ENCODE peak calls at places on chromosomes 16 and 17, in seven cellular contexts. One of them, this sample, is unnamed.

GRCh38 chr16:25692307-25692706 is 548 bp downstream of the HS3ST4 start:
- DNase-seq in tibial nerve: no peak
- DNase-seq in thoracic aorta: no peak
- DNase-seq in Peyer's patch: no peak
- DNase-seq in heart right ventricle: no peak
- DNase-seq in A549: no peak
- DNase-seq in RWPE2: no peak
- DNase-seq in this sample: no peak

GRCh38 chr16:79601978-79602609 is 1.6 kb upstream of the MAF start:
- DNase-seq in thoracic aorta: peak; percentile 29
- DNase-seq in tibial nerve: peak; percentile 91
- DNase-seq in Peyer's patch: peak; percentile 83
- DNase-seq in heart right ventricle: peak; percentile 88
- DNase-seq in A549: peak; percentile 45
- DNase-seq in RWPE2: no peak
- DNase-seq in this sample: peak; percentile 69

GRCh38 chr17:69608808-69609494 is 194.5 kb downstream of the MAP2K6 start:
- DNase-seq in Peyer's patch: no peak
- DNase-seq in tibial nerve: no peak
- DNase-seq in heart right ventricle: peak; percentile 36
- DNase-seq in RWPE2: no peak
- DNase-seq in A549: no peak
- DNase-seq in thoracic aorta: no peak
- DNase-seq in this sample: no peak

GRCh38 chr17:64508683-64509082 is 1.9 kb downstream of the CEP95 start:
- DNase-seq in thoracic aorta: no peak
- DNase-seq in RWPE2: no peak
- DNase-seq in heart right ventricle: no peak
- DNase-seq in Peyer's patch: no peak
- DNase-seq in tibial nerve: no peak
- DNase-seq in A549: no peak
- DNase-seq in this sample: no peak

GRCh38 chr17:11331790-11332526 is 90.9 kb downstream of the SHISA6 start:
- DNase-seq in A549: no peak
- DNase-seq in heart right ventricle: no peak
- DNase-seq in tibial nerve: no peak
- DNase-seq in Peyer's patch: no peak
- DNase-seq in thoracic aorta: no peak
- DNase-seq in RWPE2: no peak
- DNase-seq in this sample: no peak

GRCh38 chr16:58465817-58466216 is 34.1 kb upstream of the NDRG4 start:
- DNase-seq in tibial nerve: no peak
- DNase-seq in thoracic aorta: no peak
- DNase-seq in RWPE2: no peak
- DNase-seq in heart right ventricle: no peak
- DNase-seq in A549: no peak
- DNase-seq in Peyer's patch: no peak
- DNase-seq in this sample: no peak

GRCh38 chr16:70255584-70255983 is 3.8 kb upstream of the EXOSC6 start:
- DNase-seq in thoracic aorta: no peak
- DNase-seq in heart right ventricle: no peak
- DNase-seq in Peyer's patch: no peak
- DNase-seq in A549: no peak
- DNase-seq in RWPE2: no peak
- DNase-seq in tibial nerve: no peak
- DNase-seq in this sample: no peak

GRCh38 chr16:48632137-48632774 is 22.3 kb upstream of the N4BP1 start:
- DNase-seq in A549: no peak
- DNase-seq in RWPE2: peak; percentile 6
- DNase-seq in thoracic aorta: no peak
- DNase-seq in heart right ventricle: no peak
- DNase-seq in tibial nerve: no peak
- DNase-seq in Peyer's patch: no peak
- DNase-seq in this sample: no peak

DNA sequence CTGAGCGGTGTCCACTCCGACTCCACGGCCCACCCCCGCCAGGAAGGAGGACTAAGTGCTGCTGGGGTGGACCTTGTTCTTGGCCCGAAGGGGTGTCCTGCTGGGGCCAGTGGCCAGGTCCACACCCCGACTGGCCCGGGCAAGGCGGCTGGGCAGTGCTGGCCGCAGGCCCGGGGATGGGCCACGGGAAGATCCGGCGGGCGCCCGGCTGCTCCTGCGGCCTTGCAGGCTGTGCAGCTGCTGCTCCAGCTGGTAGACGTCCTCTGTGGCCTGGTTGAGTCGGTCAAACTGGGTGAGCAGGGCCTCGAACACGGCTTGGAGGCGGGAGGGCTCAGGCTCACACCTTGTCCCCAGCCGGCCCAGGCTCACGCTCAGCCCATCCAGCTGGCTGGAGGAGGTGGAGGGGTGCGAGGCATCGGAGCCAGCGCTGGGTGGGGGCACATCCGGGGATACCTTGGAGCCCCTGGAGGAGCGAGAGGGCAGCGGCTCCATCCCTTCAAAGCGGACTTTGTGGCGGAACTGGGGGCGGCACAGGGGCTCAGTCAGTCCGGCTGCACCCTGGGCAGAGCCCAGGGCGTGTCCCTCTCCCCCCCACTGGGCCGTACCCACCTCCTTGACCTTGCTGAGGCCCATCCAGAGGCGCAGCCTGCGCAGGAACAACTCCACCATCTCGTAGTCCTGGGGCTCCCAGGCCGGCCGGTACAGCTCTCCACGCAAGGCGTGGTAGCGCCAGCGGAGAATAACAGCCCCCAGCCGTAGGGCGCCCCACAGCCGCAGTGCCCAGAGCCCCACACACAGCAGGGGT is 42.1 kb downstream of the TSC2 start:
- DNase-seq in RWPE2: no peak
- DNase-seq in heart right ventricle: no peak
- DNase-seq in A549: no peak
- DNase-seq in Peyer's patch: no peak
- DNase-seq in thoracic aorta: no peak
- DNase-seq in tibial nerve: no peak
- DNase-seq in this sample: no peak
- H3K4me1 ChIP-seq in RWPE2: no peaks in the 10 kb centered on the region
- H3K4me1 ChIP-seq in heart right ventricle: no peaks in the 10 kb centered on the region
- H3K4me1 ChIP-seq in A549: no peaks in the 10 kb centered on the region
- H3K4me1 ChIP-seq in Peyer's patch: no peaks in the 10 kb centered on the region
- H3K4me1 ChIP-seq in thoracic aorta: no peaks in the 10 kb centered on the region
- H3K4me1 ChIP-seq in tibial nerve: peaks cover 27% of the 10 kb centered on the region
- H3K4me1 ChIP-seq in this sample: no peaks in the 10 kb centered on the region

GRCh38 chr17:17830740-17831207 is 6.0 kb downstream of the SREBF1 start:
- DNase-seq in tibial nerve: no peak
- DNase-seq in A549: no peak
- DNase-seq in Peyer's patch: peak; percentile 82
- DNase-seq in thoracic aorta: no peak
- DNase-seq in heart right ventricle: no peak
- DNase-seq in RWPE2: no peak
- DNase-seq in this sample: no peak
- H3K4me1 ChIP-seq in tibial nerve: peaks cover 92% of the 10 kb centered on the region
- H3K4me1 ChIP-seq in A549: peaks cover 96% of the 10 kb centered on the region
- H3K4me1 ChIP-seq in Peyer's patch: peaks cover 13% of the 10 kb centered on the region
- H3K4me1 ChIP-seq in thoracic aorta: peaks cover 12% of the 10 kb centered on the region
- H3K4me1 ChIP-seq in heart right ventricle: peaks cover 18% of the 10 kb centered on the region
- H3K4me1 ChIP-seq in RWPE2: peaks cover 28% of the 10 kb centered on the region
- H3K4me1 ChIP-seq in this sample: peaks cover 43% of the 10 kb centered on the region

DNA sequence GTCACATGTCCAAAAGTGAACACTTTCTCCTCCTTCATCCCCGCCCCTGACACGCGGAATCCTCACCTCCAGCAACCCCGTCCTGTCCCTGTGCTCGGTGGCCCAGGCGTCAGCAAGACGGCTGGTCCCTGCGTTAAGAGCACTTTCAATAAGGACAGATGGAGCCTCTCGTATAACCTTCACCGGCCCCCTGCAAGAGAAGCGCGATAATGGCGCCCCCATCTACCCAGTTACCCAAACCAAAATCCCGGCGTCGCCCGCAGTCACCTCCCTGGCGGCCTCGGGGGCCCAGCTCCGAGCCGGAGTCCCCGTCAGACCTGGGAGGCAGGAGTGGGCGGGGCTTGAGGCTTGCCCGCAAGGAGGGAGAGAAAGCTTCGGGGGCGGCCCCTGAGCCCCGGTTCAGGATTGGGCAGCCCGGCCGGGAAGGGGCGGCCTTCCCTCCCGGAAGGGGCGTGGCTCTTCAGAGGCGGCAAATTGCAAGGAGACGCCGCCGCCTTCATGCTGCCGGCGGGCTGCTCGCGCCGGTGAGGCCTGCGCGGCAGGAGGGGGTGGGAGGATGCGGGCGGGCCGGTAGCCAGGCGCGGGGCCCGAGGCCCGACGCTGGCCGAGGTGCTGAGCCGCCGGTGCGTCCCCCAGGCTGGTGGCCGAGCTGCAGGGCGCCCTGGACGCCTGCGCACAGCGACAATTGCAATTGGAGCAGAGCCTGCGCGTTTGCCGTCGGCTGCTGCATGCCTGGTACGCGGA is at the start of gene TEDC2:
- DNase-seq in thoracic aorta: peak; percentile 86
- DNase-seq in A549: peak; percentile 96
- DNase-seq in RWPE2: peak; percentile 97
- DNase-seq in Peyer's patch: peak; percentile 97
- DNase-seq in tibial nerve: peak; percentile 93
- DNase-seq in heart right ventricle: peak; percentile 96
- DNase-seq in this sample: peak; percentile 95
- H3K4me1 ChIP-seq in thoracic aorta: peaks cover 14% of the 10 kb centered on the region
- H3K4me1 ChIP-seq in A549: peaks cover 11% of the 10 kb centered on the region
- H3K4me1 ChIP-seq in RWPE2: no peaks in the 10 kb centered on the region
- H3K4me1 ChIP-seq in Peyer's patch: peaks cover 12% of the 10 kb centered on the region
- H3K4me1 ChIP-seq in tibial nerve: peaks cover 17% of the 10 kb centered on the region
- H3K4me1 ChIP-seq in heart right ventricle: peaks cover 7% of the 10 kb centered on the region
- H3K4me1 ChIP-seq in this sample: peaks cover 12% of the 10 kb centered on the region

GRCh38 chr17:43913584-43913983 is 6.2 kb upstream of the MPP2 start:
- DNase-seq in Peyer's patch: no peak
- DNase-seq in RWPE2: no peak
- DNase-seq in tibial nerve: no peak
- DNase-seq in A549: no peak
- DNase-seq in heart right ventricle: no peak
- DNase-seq in thoracic aorta: no peak
- DNase-seq in this sample: no peak
- H3K4me1 ChIP-seq in Peyer's patch: no peaks in the 10 kb centered on the region
- H3K4me1 ChIP-seq in RWPE2: no peaks in the 10 kb centered on the region
- H3K4me1 ChIP-seq in tibial nerve: peaks cover 16% of the 10 kb centered on the region
- H3K4me1 ChIP-seq in A549: no peaks in the 10 kb centered on the region
- H3K4me1 ChIP-seq in heart right ventricle: no peaks in the 10 kb centered on the region
- H3K4me1 ChIP-seq in thoracic aorta: peaks cover 9% of the 10 kb centered on the region
- H3K4me1 ChIP-seq in this sample: peaks cover 7% of the 10 kb centered on the region

DNA sequence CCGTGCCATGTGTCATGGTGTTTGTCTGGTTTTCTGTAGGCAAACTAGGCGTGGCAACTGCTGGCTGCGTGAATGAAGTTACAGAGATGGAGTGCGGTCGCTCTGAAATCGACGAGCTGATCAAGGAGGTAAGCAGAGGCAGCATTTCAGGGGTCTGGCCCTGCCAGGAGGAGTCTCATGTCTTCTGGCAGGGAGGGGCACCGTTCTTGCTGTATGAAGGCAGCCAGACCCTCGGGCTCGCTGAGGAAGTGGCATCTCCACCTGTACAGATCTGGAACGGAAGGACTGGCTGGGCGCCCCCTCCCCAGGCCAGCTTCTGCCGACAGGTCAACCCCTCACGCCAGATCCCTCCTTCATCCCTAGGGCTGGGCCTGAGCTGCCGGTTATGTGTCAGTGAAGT is 12.6 kb downstream of the IRF8 start:
- DNase-seq in Peyer's patch: peak; percentile 48
- DNase-seq in RWPE2: no peak
- DNase-seq in thoracic aorta: no peak
- DNase-seq in tibial nerve: no peak
- DNase-seq in A549: no peak
- DNase-seq in heart right ventricle: no peak
- DNase-seq in this sample: no peak
- H3K4me1 ChIP-seq in Peyer's patch: peaks cover 31% of the 10 kb centered on the region
- H3K4me1 ChIP-seq in RWPE2: peaks cover 5% of the 10 kb centered on the region
- H3K4me1 ChIP-seq in thoracic aorta: peaks cover 4% of the 10 kb centered on the region
- H3K4me1 ChIP-seq in tibial nerve: peaks cover 36% of the 10 kb centered on the region
- H3K4me1 ChIP-seq in A549: no peaks in the 10 kb centered on the region
- H3K4me1 ChIP-seq in heart right ventricle: peaks cover 3% of the 10 kb centered on the region
- H3K4me1 ChIP-seq in this sample: no peaks in the 10 kb centered on the region

GRCh38 chr17:4329838-4330237 is 36.6 kb downstream of the UBE2G1 start:
- DNase-seq in Peyer's patch: no peak
- DNase-seq in A549: peak; percentile 90
- DNase-seq in tibial nerve: no peak
- DNase-seq in thoracic aorta: no peak
- DNase-seq in heart right ventricle: no peak
- DNase-seq in RWPE2: no peak
- DNase-seq in this sample: no peak

GRCh38 chr17:4326608-4327007 is 39.9 kb downstream of the UBE2G1 start:
- DNase-seq in heart right ventricle: no peak
- DNase-seq in tibial nerve: no peak
- DNase-seq in Peyer's patch: no peak
- DNase-seq in A549: no peak
- DNase-seq in thoracic aorta: no peak
- DNase-seq in RWPE2: no peak
- DNase-seq in this sample: no peak

GRCh38 chr17:4324463-4324862 is 42.0 kb downstream of the UBE2G1 start:
- DNase-seq in Peyer's patch: no peak
- DNase-seq in tibial nerve: no peak
- DNase-seq in heart right ventricle: no peak
- DNase-seq in RWPE2: no peak
- DNase-seq in A549: no peak
- DNase-seq in thoracic aorta: no peak
- DNase-seq in this sample: no peak

GRCh38 chr17:4326112-4326511 is 40.4 kb downstream of the UBE2G1 start:
- DNase-seq in RWPE2: no peak
- DNase-seq in A549: no peak
- DNase-seq in tibial nerve: no peak
- DNase-seq in Peyer's patch: no peak
- DNase-seq in thoracic aorta: no peak
- DNase-seq in heart right ventricle: no peak
- DNase-seq in this sample: no peak

DNA sequence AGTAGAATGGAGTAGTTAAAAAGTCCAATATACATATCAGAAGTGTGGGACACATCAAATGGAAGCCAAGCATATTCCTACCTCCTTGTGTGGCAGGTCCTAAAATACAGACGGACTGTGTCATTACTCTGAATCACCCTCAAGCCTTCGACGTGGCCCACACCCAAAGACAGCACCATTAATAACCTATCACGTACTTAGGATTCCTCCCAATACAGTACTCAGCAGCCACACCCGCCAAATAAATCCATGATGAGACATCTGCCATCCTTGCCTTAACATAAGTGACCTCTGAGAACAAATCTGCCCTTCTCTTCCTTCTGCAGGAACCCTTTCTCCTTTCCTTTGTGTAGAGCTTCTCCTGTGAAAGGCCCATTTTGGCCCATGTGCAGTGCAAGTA is 38.8 kb downstream of the UBE2G1 start:
- DNase-seq in A549: peak; percentile 73
- DNase-seq in RWPE2: peak; percentile 73
- DNase-seq in thoracic aorta: peak; percentile 33
- DNase-seq in tibial nerve: no peak
- DNase-seq in heart right ventricle: no peak
- DNase-seq in Peyer's patch: no peak
- DNase-seq in this sample: no peak
- H3K4me1 ChIP-seq in A549: peaks cover 64% of the 10 kb centered on the region
- H3K4me1 ChIP-seq in RWPE2: peaks cover 52% of the 10 kb centered on the region
- H3K4me1 ChIP-seq in thoracic aorta: peaks cover 30% of the 10 kb centered on the region
- H3K4me1 ChIP-seq in tibial nerve: peaks cover 22% of the 10 kb centered on the region
- H3K4me1 ChIP-seq in heart right ventricle: peaks cover 5% of the 10 kb centered on the region
- H3K4me1 ChIP-seq in Peyer's patch: no peaks in the 10 kb centered on the region
- H3K4me1 ChIP-seq in this sample: no peaks in the 10 kb centered on the region

GRCh38 chr17:47220531-47220999 is 11.4 kb downstream of the MYL4 start:
- DNase-seq in thoracic aorta: no peak
- DNase-seq in Peyer's patch: no peak
- DNase-seq in heart right ventricle: no peak
- DNase-seq in RWPE2: no peak
- DNase-seq in A549: no peak
- DNase-seq in tibial nerve: no peak
- DNase-seq in this sample: no peak
- H3K4me1 ChIP-seq in thoracic aorta: peaks cover 28% of the 10 kb centered on the region
- H3K4me1 ChIP-seq in Peyer's patch: no peaks in the 10 kb centered on the region
- H3K4me1 ChIP-seq in heart right ventricle: peaks cover 19% of the 10 kb centered on the region
- H3K4me1 ChIP-seq in RWPE2: peaks cover 18% of the 10 kb centered on the region
- H3K4me1 ChIP-seq in A549: peaks cover 9% of the 10 kb centered on the region
- H3K4me1 ChIP-seq in tibial nerve: peaks cover 27% of the 10 kb centered on the region
- H3K4me1 ChIP-seq in this sample: peaks cover 7% of the 10 kb centered on the region

GRCh38 chr17:7556627-7557026 is 1.9 kb upstream of the TNFSF13 start:
- DNase-seq in heart right ventricle: no peak
- DNase-seq in RWPE2: no peak
- DNase-seq in Peyer's patch: no peak
- DNase-seq in tibial nerve: no peak
- DNase-seq in A549: no peak
- DNase-seq in thoracic aorta: no peak
- DNase-seq in this sample: no peak
- H3K4me1 ChIP-seq in heart right ventricle: peaks cover 35% of the 10 kb centered on the region
- H3K4me1 ChIP-seq in RWPE2: peaks cover 17% of the 10 kb centered on the region
- H3K4me1 ChIP-seq in Peyer's patch: peaks cover 28% of the 10 kb centered on the region
- H3K4me1 ChIP-seq in tibial nerve: peaks cover 49% of the 10 kb centered on the region
- H3K4me1 ChIP-seq in A549: peaks cover 33% of the 10 kb centered on the region
- H3K4me1 ChIP-seq in thoracic aorta: peaks cover 39% of the 10 kb centered on the region
- H3K4me1 ChIP-seq in this sample: peaks cover 29% of the 10 kb centered on the region